ENCODE peak calls at places on chromosomes 12 and 14, in six cellular contexts. One of them, this sample, is unnamed.

GRCh38 chr12:50043854-50044253 is 13.5 kb upstream of the ASIC1 start:
- DNase-seq in uterus: no peak
- DNase-seq in GM12878: no peak
- DNase-seq in right lobe of liver: no peak
- DNase-seq in A549: no peak
- DNase-seq in ovary: no peak
- DNase-seq in this sample: no peak

GRCh38 chr14:104395941-104396681 is 183.5 kb upstream of the C14orf180 start:
- DNase-seq in uterus: peak; percentile 9
- DNase-seq in GM12878: no peak
- DNase-seq in right lobe of liver: no peak
- DNase-seq in A549: no peak
- DNase-seq in ovary: peak; percentile 14
- DNase-seq in this sample: no peak

GRCh38 chr12:95224202-95225170 is 6.9 kb downstream of the VEZT start:
- DNase-seq in uterus: no peak
- DNase-seq in GM12878: no peak
- DNase-seq in right lobe of liver: no peak
- DNase-seq in A549: no peak
- DNase-seq in ovary: no peak
- DNase-seq in this sample: no peak

GRCh38 chr12:118376089-118377004 is at the start of gene SUDS3:
- DNase-seq in uterus: peak; percentile 93
- DNase-seq in GM12878: peak; percentile 73
- DNase-seq in right lobe of liver: peak; percentile 93
- DNase-seq in A549: peak; percentile 84
- DNase-seq in ovary: peak; percentile 95
- DNase-seq in this sample: peak; percentile 59

GRCh38 chr12:9347328-9348127 is 139.3 kb upstream of the PZP start:
- DNase-seq in uterus: no peak
- DNase-seq in GM12878: no peak
- DNase-seq in right lobe of liver: no peak
- DNase-seq in A549: no peak
- DNase-seq in ovary: no peak
- DNase-seq in this sample: no peak

GRCh38 chr12:93127582-93128331 is 198.7 kb upstream of the EEA1 start:
- DNase-seq in uterus: peak; percentile 37
- DNase-seq in GM12878: no peak
- DNase-seq in right lobe of liver: peak; percentile 86
- DNase-seq in A549: peak; percentile 15
- DNase-seq in ovary: peak; percentile 79
- DNase-seq in this sample: no peak

GRCh38 chr14:34700622-34701130 is 13.7 kb downstream of the CFL2 start:
- DNase-seq in uterus: no peak
- DNase-seq in GM12878: no peak
- DNase-seq in right lobe of liver: no peak
- DNase-seq in A549: peak; percentile 26
- DNase-seq in ovary: no peak
- DNase-seq in this sample: no peak

GRCh38 chr14:102905116-102906108 is 17.1 kb upstream of the AMN start:
- DNase-seq in uterus: no peak
- DNase-seq in GM12878: no peak
- DNase-seq in right lobe of liver: no peak
- DNase-seq in A549: no peak
- DNase-seq in ovary: no peak
- DNase-seq in this sample: no peak

GRCh38 chr12:128353271-128353670 is 86.3 kb downstream of the TMEM132C start:
- DNase-seq in uterus: no peak
- DNase-seq in GM12878: no peak
- DNase-seq in right lobe of liver: no peak
- DNase-seq in A549: no peak
- DNase-seq in ovary: no peak
- DNase-seq in this sample: no peak

GRCh38 chr14:55116246-55117030 is 12.6 kb upstream of the LGALS3 start:
- DNase-seq in uterus: no peak
- DNase-seq in GM12878: no peak
- DNase-seq in right lobe of liver: no peak
- DNase-seq in A549: no peak
- DNase-seq in ovary: no peak
- DNase-seq in this sample: no peak

GRCh38 chr14:92926180-92926845 is 3.4 kb downstream of the CHGA start:
- DNase-seq in uterus: no peak
- DNase-seq in GM12878: no peak
- DNase-seq in right lobe of liver: no peak
- DNase-seq in A549: no peak
- DNase-seq in ovary: no peak
- DNase-seq in this sample: no peak

GRCh38 chr12:126915309-126915708 is 1351.7 kb upstream of the TMEM132C start:
- DNase-seq in uterus: no peak
- DNase-seq in GM12878: no peak
- DNase-seq in right lobe of liver: no peak
- DNase-seq in A549: no peak
- DNase-seq in ovary: no peak
- DNase-seq in this sample: no peak

GRCh38 chr14:76236172-76237130 is 84.7 kb downstream of the GPATCH2L start:
- DNase-seq in uterus: no peak
- DNase-seq in GM12878: peak; percentile 63
- DNase-seq in right lobe of liver: no peak
- DNase-seq in A549: no peak
- DNase-seq in ovary: no peak
- DNase-seq in this sample: no peak

GRCh38 chr12:91139981-91140659 is 28.8 kb upstream of the LUM start:
- DNase-seq in uterus: no peak
- DNase-seq in GM12878: no peak
- DNase-seq in right lobe of liver: no peak
- DNase-seq in A549: no peak
- DNase-seq in ovary: no peak
- DNase-seq in this sample: no peak

GRCh38 chr12:78146365-78146772 is 315.7 kb downstream of the NAV3 start:
- DNase-seq in uterus: no peak
- DNase-seq in GM12878: no peak
- DNase-seq in right lobe of liver: no peak
- DNase-seq in A549: peak; percentile 51
- DNase-seq in ovary: no peak
- DNase-seq in this sample: no peak

GRCh38 chr14:97178781-97179180 is 381.6 kb downstream of the VRK1 start:
- DNase-seq in uterus: no peak
- DNase-seq in GM12878: no peak
- DNase-seq in right lobe of liver: no peak
- DNase-seq in A549: no peak
- DNase-seq in ovary: no peak
- DNase-seq in this sample: no peak

GRCh38 chr14:97179573-97179972 is 382.4 kb downstream of the VRK1 start:
- DNase-seq in uterus: no peak
- DNase-seq in GM12878: no peak
- DNase-seq in right lobe of liver: no peak
- DNase-seq in A549: no peak
- DNase-seq in ovary: no peak
- DNase-seq in this sample: no peak

GRCh38 chr14:97177016-97177415 is 379.8 kb downstream of the VRK1 start:
- DNase-seq in uterus: no peak
- DNase-seq in GM12878: no peak
- DNase-seq in right lobe of liver: no peak
- DNase-seq in A549: peak; percentile 58
- DNase-seq in ovary: no peak
- DNase-seq in this sample: no peak

GRCh38 chr14:97180304-97181200 is 383.4 kb downstream of the VRK1 start:
- DNase-seq in uterus: no peak
- DNase-seq in GM12878: no peak
- DNase-seq in right lobe of liver: no peak
- DNase-seq in A549: peak; percentile 76
- DNase-seq in ovary: no peak
- DNase-seq in this sample: no peak

DNA sequence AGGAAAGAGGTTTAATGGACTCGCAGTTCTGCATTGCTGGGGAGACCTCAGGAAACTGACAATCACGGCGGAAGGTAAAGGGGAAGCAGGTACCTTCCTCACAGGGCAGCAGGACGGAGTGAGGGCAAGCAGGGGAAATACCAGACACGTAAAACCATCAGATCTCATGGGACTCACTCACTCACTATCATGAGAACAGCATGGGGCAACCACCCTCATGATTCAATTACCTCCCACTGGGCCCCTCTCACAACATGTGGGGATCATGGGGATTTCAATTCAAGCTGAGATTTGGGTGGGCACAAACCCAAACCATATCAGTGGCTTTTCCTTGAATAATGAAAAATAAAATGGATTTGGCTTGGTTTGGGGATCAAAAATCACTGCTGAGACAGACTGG is 380.5 kb downstream of the VRK1 start:
- DNase-seq in uterus: no peak
- DNase-seq in GM12878: peak; percentile 15
- DNase-seq in right lobe of liver: no peak
- DNase-seq in A549: no peak
- DNase-seq in ovary: no peak
- DNase-seq in this sample: no peak
- H3K4me1 ChIP-seq in uterus: no peaks in the 10 kb centered on the region
- H3K4me1 ChIP-seq in GM12878: peaks cover 4% of the 10 kb centered on the region
- H3K4me1 ChIP-seq in right lobe of liver: no peaks in the 10 kb centered on the region
- H3K4me1 ChIP-seq in A549: peaks cover 13% of the 10 kb centered on the region
- H3K4me1 ChIP-seq in ovary: no peaks in the 10 kb centered on the region
- H3K4me1 ChIP-seq in this sample: no peaks in the 10 kb centered on the region

DNA sequence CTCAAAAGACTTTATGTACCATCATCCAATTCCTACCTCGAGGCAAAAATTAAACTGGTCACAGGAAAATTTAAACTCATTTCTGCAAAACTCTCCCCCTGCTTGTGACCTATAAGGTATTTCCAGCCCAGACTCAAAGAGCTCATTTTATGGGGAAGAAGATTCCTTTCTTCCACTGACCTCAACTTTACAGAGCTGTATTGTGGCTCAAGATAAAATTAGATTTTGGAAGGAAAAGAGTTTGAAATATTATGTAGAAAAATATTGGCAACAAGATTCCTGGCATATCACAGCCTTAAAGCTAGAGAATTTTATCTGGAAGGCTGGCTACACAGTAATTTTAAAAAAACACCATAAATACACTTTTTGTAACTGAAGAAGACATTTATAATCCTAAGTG is 91.7 kb downstream of the STXBP6 start:
- DNase-seq in uterus: no peak
- DNase-seq in GM12878: no peak
- DNase-seq in right lobe of liver: no peak
- DNase-seq in A549: no peak
- DNase-seq in ovary: no peak
- DNase-seq in this sample: no peak
- TF ChIP-seq POLR2A in uterus: no peak
- TF ChIP-seq POLR2A in GM12878: no peak
- TF ChIP-seq POLR2A in right lobe of liver: no peak
- TF ChIP-seq POLR2A in A549: no peak
- TF ChIP-seq POLR2A in ovary: no peak
- TF ChIP-seq POLR2A in this sample: no peak

GRCh38 chr14:101130861-101131260 is 227.3 kb upstream of the RTL1 start:
- DNase-seq in uterus: no peak
- DNase-seq in GM12878: no peak
- DNase-seq in right lobe of liver: no peak
- DNase-seq in A549: no peak
- DNase-seq in ovary: no peak
- DNase-seq in this sample: no peak

GRCh38 chr14:101132588-101132987 is 229.1 kb upstream of the RTL1 start:
- DNase-seq in uterus: no peak
- DNase-seq in GM12878: no peak
- DNase-seq in right lobe of liver: no peak
- DNase-seq in A549: no peak
- DNase-seq in ovary: no peak
- DNase-seq in this sample: no peak

GRCh38 chr14:101133068-101133467 is 229.5 kb upstream of the RTL1 start:
- DNase-seq in uterus: no peak
- DNase-seq in GM12878: no peak
- DNase-seq in right lobe of liver: no peak
- DNase-seq in A549: no peak
- DNase-seq in ovary: no peak
- DNase-seq in this sample: no peak

GRCh38 chr14:101131451-101131916 is 228.0 kb upstream of the RTL1 start:
- DNase-seq in uterus: no peak
- DNase-seq in GM12878: no peak
- DNase-seq in right lobe of liver: no peak
- DNase-seq in A549: no peak
- DNase-seq in ovary: no peak
- DNase-seq in this sample: no peak

GRCh38 chr14:101132051-101132541 is 228.6 kb upstream of the RTL1 start:
- DNase-seq in uterus: no peak
- DNase-seq in GM12878: no peak
- DNase-seq in right lobe of liver: no peak
- DNase-seq in A549: no peak
- DNase-seq in ovary: no peak
- DNase-seq in this sample: no peak
- H3K4me3 ChIP-seq in uterus: no peak overlapping the region
- H3K4me3 ChIP-seq in GM12878: no peak overlapping the region
- H3K4me3 ChIP-seq in right lobe of liver: no peak overlapping the region
- H3K4me3 ChIP-seq in A549: no peak overlapping the region
- H3K4me3 ChIP-seq in ovary: no peak overlapping the region
- H3K4me3 ChIP-seq in this sample: no peak overlapping the region

DNA sequence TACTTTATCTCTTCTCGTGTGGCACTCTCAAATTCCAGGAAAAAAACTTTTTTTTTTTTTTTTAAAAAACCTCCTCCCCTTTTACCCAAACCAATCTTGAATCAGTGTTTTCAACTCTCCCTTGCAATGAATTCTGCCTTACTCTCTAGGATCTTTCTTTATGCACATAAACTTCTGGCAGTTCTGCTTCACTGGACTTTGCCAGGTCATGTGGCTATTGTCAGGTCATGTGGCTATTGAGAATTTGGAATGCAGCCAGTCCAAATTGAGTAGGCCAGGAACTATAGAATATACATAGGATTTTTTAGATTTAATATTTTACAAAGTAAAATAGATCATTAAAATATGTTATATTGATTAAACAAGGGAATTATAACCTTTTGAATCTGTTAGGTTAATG is 218.2 kb downstream of the TMTC3 start:
- DNase-seq in uterus: no peak
- DNase-seq in GM12878: no peak
- DNase-seq in right lobe of liver: no peak
- DNase-seq in A549: no peak
- DNase-seq in ovary: no peak
- DNase-seq in this sample: no peak
- H3K4me1 ChIP-seq in uterus: no peaks in the 10 kb centered on the region
- H3K4me1 ChIP-seq in GM12878: no peaks in the 10 kb centered on the region
- H3K4me1 ChIP-seq in right lobe of liver: peaks cover 16% of the 10 kb centered on the region
- H3K4me1 ChIP-seq in A549: peaks cover 25% of the 10 kb centered on the region
- H3K4me1 ChIP-seq in ovary: no peaks in the 10 kb centered on the region
- H3K4me1 ChIP-seq in this sample: peaks cover 32% of the 10 kb centered on the region

DNA sequence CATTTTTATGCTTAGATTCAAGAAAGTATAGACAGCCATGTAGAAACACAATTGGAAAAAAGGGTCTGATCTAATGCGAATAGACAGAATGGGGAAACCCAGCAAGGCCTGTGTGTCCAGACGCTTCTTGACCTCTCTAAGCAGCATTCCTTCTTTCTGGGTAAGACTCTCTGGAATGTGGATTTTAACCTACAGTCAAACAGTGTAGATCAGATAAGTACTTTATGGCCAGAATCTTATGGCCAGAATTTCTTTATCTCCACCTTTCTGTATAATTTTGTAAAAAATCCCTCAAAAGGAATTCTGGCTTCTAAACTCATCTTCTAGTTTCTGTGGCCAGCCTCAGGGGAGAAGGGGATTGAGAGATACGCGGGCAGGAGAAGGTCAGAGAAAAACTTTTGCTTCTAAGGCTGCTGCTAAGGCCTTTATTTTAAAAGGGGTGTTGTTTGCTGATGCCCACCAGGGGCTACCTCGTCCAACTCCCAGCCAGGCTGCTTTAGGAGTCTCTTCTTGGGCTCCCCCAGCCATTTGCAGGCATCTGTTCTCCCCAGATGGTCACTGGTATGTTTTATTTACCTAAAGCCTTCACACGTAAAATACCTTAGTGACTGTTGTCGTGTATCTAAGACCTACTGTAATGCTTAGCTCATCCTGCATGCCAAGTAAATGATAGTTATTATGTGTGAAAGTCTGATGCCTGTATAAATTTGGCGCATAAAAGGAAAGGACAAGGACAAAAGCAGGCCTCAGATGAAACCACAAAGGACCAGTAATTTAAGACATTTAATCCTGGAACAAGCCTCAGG is 68.4 kb downstream of the ANO6 start:
- DNase-seq in uterus: no peak
- DNase-seq in GM12878: no peak
- DNase-seq in right lobe of liver: no peak
- DNase-seq in A549: peak; percentile 80
- DNase-seq in ovary: no peak
- DNase-seq in this sample: no peak
- TF ChIP-seq POLR2A in uterus: no peak
- TF ChIP-seq POLR2A in GM12878: no peak
- TF ChIP-seq POLR2A in right lobe of liver: no peak
- TF ChIP-seq POLR2A in A549: no peak
- TF ChIP-seq POLR2A in ovary: no peak
- TF ChIP-seq POLR2A in this sample: no peak

This sample was measured in esophagus squamous epithelium.